ENCODE peak calls at places on chromosomes 13 and 19, in ten cellular contexts. H is NCI-H1417; U is body of pancreas; T is psoas muscle; B is left kidney; A is mesothelial cell of epicardium; E is stimulated activated CD8-positive, alpha-beta memory T cell treated with anti-CD3 and anti-CD28 coated beads, Interleukin-4, amount 100 ng/mL, for 4 hours; I is HS-5; Z is IMR-90; O is M059J. W is an unnamed sample.

GRCh38 chr19:35357867-35358573 is at the start of gene FFAR3:
- DNase-seq in T (peak; percentile 66), H (no peak), B (no peak), U (peak; percentile 74), O (no peak), A (no peak), E (no peak), Z (peak; percentile 11), I (no peak), W (no peak)

GRCh38 chr19:41941410-41942202 is 13.4 kb upstream of the ERFL start:
- DNase-seq in Z (no peak), A (no peak), H (no peak), E (no peak), U (no peak), O (no peak), I (no peak), T (no peak), B (no peak), W (no peak)

GRCh38 chr19:3284759-3285646 is 60.5 kb downstream of the CELF5 start:
- DNase-seq in O (peak; percentile 59), T (peak; percentile 62), A (peak; percentile 68), U (peak; percentile 98), B (peak; percentile 75), I (no peak), H (no peak), E (no peak), Z (peak; percentile 37), W (peak; percentile 99)

GRCh38 chr19:49746206-49746958 is 16.7 kb downstream of the TSKS start:
- DNase-seq in T (peak; percentile 79), I (no peak), Z (no peak), B (peak; percentile 65), A (no peak), O (no peak), H (no peak), E (no peak), U (peak; percentile 51), W (peak; percentile 43)

GRCh38 chr19:49441210-49441959 is at the start of gene SLC17A7:
- DNase-seq in O (no peak), E (no peak), T (peak; percentile 83), H (peak; percentile 23), I (no peak), U (no peak), A (no peak), B (no peak), Z (no peak), W (peak; percentile 77)

GRCh38 chr13:111534646-111535461 is 214.4 kb downstream of the TEX29 start:
- DNase-seq in O (no peak), A (no peak), T (no peak), Z (no peak), I (no peak), B (no peak), U (no peak), E (no peak), H (peak; percentile 30), W (peak; percentile 34)

GRCh38 chr19:1136201-1136600 is 32.4 kb downstream of the GPX4 start:
- DNase-seq in T (no peak), A (no peak), U (no peak), O (no peak), I (no peak), B (no peak), H (peak; percentile 75), Z (no peak), E (no peak), W (no peak)

GRCh38 chr19:1016647-1017114 is 4.2 kb downstream of the TMEM259 start:
- DNase-seq in T (peak; percentile 72), H (no peak), O (no peak), E (no peak), I (no peak), A (no peak), B (no peak), U (no peak), Z (peak; percentile 77), W (no peak)

GRCh38 chr13:28954810-28955209 is 134.7 kb downstream of the MTUS2 start:
- DNase-seq in I (no peak), Z (no peak), O (no peak), E (no peak), U (peak; percentile 6), H (no peak), T (no peak), B (no peak), A (no peak), W (no peak)

GRCh38 chr13:29758591-29759114 is 91.8 kb downstream of the UBL3 start:
- DNase-seq in I (no peak), E (no peak), A (no peak), Z (no peak), U (peak; percentile 75), T (no peak), O (peak; percentile 95), H (no peak), B (no peak), W (no peak)

GRCh38 chr13:30299746-30300145 is 7.6 kb downstream of the KATNAL1 start:
- DNase-seq in B (no peak), T (no peak), I (no peak), H (no peak), U (no peak), O (peak; percentile 26), E (no peak), A (no peak), Z (peak; percentile 35), W (no peak)

GRCh38 chr13:34816118-34816517 is 126.0 kb upstream of the NBEA start:
- DNase-seq in E (no peak), B (no peak), U (no peak), A (no peak), H (no peak), O (no peak), T (no peak), I (no peak), Z (no peak), W (no peak)

GRCh38 chr13:109331898-109332297 is 454.5 kb downstream of the IRS2 start:
- DNase-seq in B (peak; percentile 97), Z (peak; percentile 89), I (no peak), A (no peak), T (no peak), E (no peak), O (peak; percentile 36), U (peak; percentile 13), H (peak; percentile 82), W (peak; percentile 46)

GRCh38 chr19:18233224-18233825 is 7.1 kb upstream of the PDE4C start:
- DNase-seq in H (peak; percentile 68), E (no peak), T (peak; percentile 66), U (peak; percentile 35), O (no peak), I (no peak), B (peak; percentile 93), A (peak; percentile 63), Z (peak; percentile 39), W (peak; percentile 96)

GRCh38 chr13:18978447-18978846 is 203.2 kb downstream of the TUBA3C start:
- DNase-seq in A (no peak), B (no peak), U (peak; percentile 56), O (no peak), Z (no peak), T (no peak), H (no peak), I (no peak), E (no peak), W (no peak)

GRCh38 chr19:5673752-5674151 is 6.6 kb downstream of the MICOS13 start:
- DNase-seq in O (no peak), H (no peak), U (no peak), I (no peak), B (no peak), Z (no peak), E (no peak), T (no peak), A (no peak), W (no peak)

GRCh38 chr13:26310003-26310402 is 56.1 kb downstream of the CDK8 start:
- DNase-seq in T (no peak), I (no peak), B (no peak), H (no peak), A (no peak), O (no peak), Z (no peak), E (no peak), U (no peak), W (no peak)

GRCh38 chr19:4049432-4049831 is 17.3 kb downstream of the ZBTB7A start:
- DNase-seq in Z (no peak), E (no peak), T (peak; percentile 91), A (no peak), I (no peak), O (no peak), U (peak; percentile 31), B (no peak), H (no peak), W (no peak)

GRCh38 chr19:55080121-55080914 is 4.6 kb downstream of the EPS8L1 start:
- DNase-seq in T (peak; percentile 80), H (peak; percentile 79), A (peak; percentile 56), U (peak; percentile 59), B (peak; percentile 82), Z (peak; percentile 55), E (no peak), O (peak; percentile 59), I (no peak), W (peak; percentile 80)

GRCh38 chr13:78372581-78372980 is 230.8 kb downstream of the POU4F1 start:
- DNase-seq in U (no peak), H (no peak), B (no peak), Z (no peak), A (no peak), I (no peak), E (no peak), T (no peak), O (no peak), W (no peak)

GRCh38 chr19:5170329-5170745 is 170.3 kb downstream of the PTPRS start:
- DNase-seq in A (no peak), I (no peak), E (peak; percentile 29), O (no peak), U (no peak), T (no peak), B (no peak), H (no peak), Z (no peak), W (peak; percentile 39)

GRCh38 chr13:108478179-108478578 is 151.2 kb upstream of the MYO16 start:
- DNase-seq in Z (no peak), H (no peak), I (no peak), U (no peak), B (no peak), A (no peak), E (no peak), O (no peak), T (no peak), W (no peak)

GRCh38 chr13:44932850-44933251 is 56.4 kb downstream of the NUFIP1 start:
- DNase-seq in H (no peak), A (no peak), U (peak; percentile 45), E (no peak), T (no peak), O (peak; percentile 84), B (peak; percentile 42), Z (peak; percentile 49), I (no peak), W (no peak)

GRCh38 chr13:48858523-48858922 is 117.2 kb upstream of the FNDC3A start:
- DNase-seq in B (peak; percentile 63), O (peak; percentile 12), U (no peak), E (no peak), T (no peak), H (no peak), I (no peak), Z (no peak), A (no peak), W (no peak)

GRCh38 chr13:98300956-98301641 is 124.0 kb upstream of the RNF113B start:
- DNase-seq in B (peak; percentile 64), U (peak; percentile 59), E (no peak), O (peak; percentile 84), Z (peak; percentile 82), T (no peak), A (no peak), H (no peak), I (no peak), W (no peak)

GRCh38 chr19:44875666-44876418 is 15.2 kb upstream of the TOMM40 start:
- DNase-seq in B (no peak), Z (peak; percentile 21), O (peak; percentile 54), U (peak; percentile 63), A (no peak), I (peak; percentile 5), H (no peak), E (no peak), T (no peak), W (no peak)

GRCh38 chr19:44808463-44809371 is at the start of gene BCAM:
- DNase-seq in U (peak; percentile 81), H (peak; percentile 53), I (no peak), Z (peak; percentile 54), E (no peak), O (peak; percentile 70), A (peak; percentile 65), T (peak; percentile 86), B (peak; percentile 85), W (peak; percentile 81)

GRCh38 chr13:34207334-34207733 is 389.4 kb downstream of the RFC3 start:
- DNase-seq in U (peak; percentile 32), T (no peak), H (no peak), A (no peak), O (peak; percentile 84), E (no peak), Z (peak; percentile 70), B (no peak), I (peak; percentile 24), W (no peak)